ENCODE peak calls at places on chromosomes 5 and 9, in seven cellular contexts. F, V, A, W, Q, G and D are unnamed samples.

GRCh38 chr9:75186767-75187380 is 98.6 kb downstream of the OSTF1 start:
- DNase-seq in W (no peak), G (peak), V (no peak), Q (no peak), A (peak), F (peak), D (peak)

GRCh38 chr9:135305546-135306180 is 173.9 kb upstream of the PPP1R26 start:
- DNase-seq in V (no peak), W (no peak), G (no peak), A (no peak), F (no peak), Q (no peak), D (no peak)

GRCh38 chr5:145347026-145347616 is 488.0 kb downstream of the PRELID2 start:
- DNase-seq in W (no peak), G (peak), V (no peak), Q (no peak), A (peak), F (peak), D (no peak)

GRCh38 chr9:89879711-89880110 is 274.9 kb downstream of the GADD45G start:
- DNase-seq in F (no peak), V (no peak), Q (no peak), A (no peak), G (peak), W (peak), D (no peak)

GRCh38 chr5:97019435-97020117 is 83.7 kb downstream of the LNPEP start:
- DNase-seq in G (no peak), F (no peak), A (peak), V (no peak), Q (no peak), W (no peak), D (no peak)

GRCh38 chr9:70924905-70925547 is 196.4 kb downstream of the TRPM3 start:
- DNase-seq in G (peak), W (no peak), F (peak), A (peak), Q (peak), V (peak), D (peak)

GRCh38 chr5:88660326-88660946 is 222.5 kb downstream of the MEF2C start:
- DNase-seq in Q (no peak), A (peak), F (peak), G (no peak), W (no peak), V (no peak), D (no peak)

GRCh38 chr9:129763235-129763917 is 10.5 kb upstream of the PTGES start:
- DNase-seq in Q (peak), F (no peak), A (no peak), G (peak), V (no peak), W (peak), D (no peak)

GRCh38 chr5:93579561-93580386 is 1.2 kb downstream of the NR2F1-AS1 start:
- DNase-seq in G (peak), V (no peak), F (no peak), W (peak), Q (no peak), A (peak), D (no peak)

GRCh38 chr5:179618923-179619554 is 4.4 kb downstream of the HNRNPH1 start:
- DNase-seq in W (no peak), A (no peak), V (no peak), F (no peak), G (no peak), Q (no peak), D (no peak)

GRCh38 chr9:98806394-98807069 is 938 bp upstream of the GALNT12 start:
- DNase-seq in A (peak), F (no peak), W (no peak), Q (no peak), G (peak), V (no peak), D (no peak)

GRCh38 chr5:176489077-176489476 is 40.9 kb downstream of the FAF2 start:
- DNase-seq in Q (no peak), V (no peak), W (no peak), A (peak), F (no peak), G (no peak), D (no peak)

GRCh38 chr9:111516061-111516465 is 8.9 kb upstream of the ZNF483 start:
- DNase-seq in A (peak), F (peak), W (no peak), V (peak), G (no peak), Q (no peak), D (no peak)

GRCh38 chr5:146828385-146828784 is 50.2 kb downstream of the PPP2R2B start:
- DNase-seq in F (no peak), Q (no peak), W (no peak), G (no peak), V (no peak), A (no peak), D (no peak)

GRCh38 chr9:101585740-101586139 is 9.0 kb downstream of the PPP3R2 start:
- DNase-seq in Q (no peak), F (no peak), W (no peak), G (no peak), A (no peak), V (no peak), D (no peak)

GRCh38 chr5:55218966-55219365 is 8.1 kb downstream of the MCIDAS start:
- DNase-seq in W (no peak), F (no peak), A (peak), V (no peak), G (no peak), Q (peak), D (no peak)

GRCh38 chr5:170297589-170298462 is at the start of gene LCP2:
- DNase-seq in A (no peak), Q (no peak), G (no peak), F (peak), W (no peak), V (peak), D (peak)

GRCh38 chr5:175444060-175444904 is at the start of gene DRD1:
- DNase-seq in G (peak), V (peak), Q (peak), W (no peak), F (peak), A (peak), D (peak)

GRCh38 chr5:116025831-116026230 is 6.4 kb upstream of the ARL14EPL start:
- DNase-seq in G (no peak), A (no peak), F (no peak), V (no peak), Q (no peak), W (no peak), D (no peak)

GRCh38 chr5:116023619-116024018 is 8.7 kb upstream of the ARL14EPL start:
- DNase-seq in G (no peak), A (no peak), V (no peak), F (no peak), Q (no peak), W (no peak), D (no peak)
- TF ChIP-seq CTCF in G (peak), A (peak), V (no peak), F (no peak), Q (no peak), W (no peak), D (no peak)

DNA sequence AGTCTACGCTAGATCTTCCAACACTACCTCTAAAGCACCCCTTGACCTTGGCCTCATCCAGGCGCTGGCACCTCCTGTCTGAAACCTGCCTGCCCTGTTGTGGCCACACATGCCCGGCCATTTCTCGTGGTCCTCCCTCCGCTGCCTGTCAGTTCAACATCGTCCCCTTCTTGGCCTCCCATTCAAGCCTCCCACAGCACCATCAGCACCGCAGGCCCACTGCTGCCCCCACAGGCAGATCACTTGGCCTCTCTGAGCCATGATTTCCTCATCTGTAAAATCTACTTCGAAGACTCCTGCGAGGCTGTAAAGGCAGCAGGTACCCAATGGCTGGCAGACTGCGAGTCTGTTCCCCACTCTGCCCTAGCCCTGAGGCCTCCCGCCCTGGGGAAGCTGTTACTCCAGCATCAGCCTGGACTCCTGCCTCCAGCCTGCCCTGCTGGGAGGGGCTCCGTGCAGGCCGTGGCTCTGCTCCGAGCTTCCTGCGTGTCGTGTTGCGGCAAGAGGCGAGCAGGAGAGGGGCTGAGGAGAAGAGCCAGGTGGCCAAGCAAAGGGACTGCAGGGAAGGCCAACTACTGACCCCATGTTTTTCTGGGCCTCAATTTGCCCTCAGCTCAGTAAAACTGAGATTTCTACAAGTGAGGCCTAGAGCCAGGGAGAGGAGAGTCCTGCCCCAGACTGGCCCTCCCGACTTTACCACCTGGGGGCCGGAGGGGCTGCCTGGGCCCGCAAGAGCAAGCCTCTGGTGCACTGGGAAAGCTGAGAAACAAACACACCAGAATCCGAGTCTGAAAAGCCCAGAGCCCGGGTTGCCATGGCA is 70.5 kb upstream of the LRRTM2 start:
- DNase-seq in G (no peak), W (no peak), V (no peak), F (no peak), Q (no peak), A (no peak), D (no peak)
- TF ChIP-seq CTCF in G (no peak), W (no peak), V (no peak), F (no peak), Q (no peak), A (no peak), D (no peak)

GRCh38 chr5:141032626-141033025 is 18.5 kb upstream of the PCDHB1 start:
- DNase-seq in W (no peak), F (no peak), V (no peak), A (no peak), Q (no peak), G (no peak), D (no peak)
- TF ChIP-seq CTCF in W (no peak), F (no peak), V (no peak), A (no peak), Q (no peak), G (no peak), D (no peak)

GRCh38 chr5:140116716-140117115 is 2.8 kb downstream of the PURA start:
- DNase-seq in W (no peak), A (no peak), Q (no peak), F (no peak), V (no peak), G (no peak), D (no peak)
- TF ChIP-seq CTCF in W (no peak), A (peak), Q (no peak), F (no peak), V (no peak), G (no peak), D (no peak)

DNA sequence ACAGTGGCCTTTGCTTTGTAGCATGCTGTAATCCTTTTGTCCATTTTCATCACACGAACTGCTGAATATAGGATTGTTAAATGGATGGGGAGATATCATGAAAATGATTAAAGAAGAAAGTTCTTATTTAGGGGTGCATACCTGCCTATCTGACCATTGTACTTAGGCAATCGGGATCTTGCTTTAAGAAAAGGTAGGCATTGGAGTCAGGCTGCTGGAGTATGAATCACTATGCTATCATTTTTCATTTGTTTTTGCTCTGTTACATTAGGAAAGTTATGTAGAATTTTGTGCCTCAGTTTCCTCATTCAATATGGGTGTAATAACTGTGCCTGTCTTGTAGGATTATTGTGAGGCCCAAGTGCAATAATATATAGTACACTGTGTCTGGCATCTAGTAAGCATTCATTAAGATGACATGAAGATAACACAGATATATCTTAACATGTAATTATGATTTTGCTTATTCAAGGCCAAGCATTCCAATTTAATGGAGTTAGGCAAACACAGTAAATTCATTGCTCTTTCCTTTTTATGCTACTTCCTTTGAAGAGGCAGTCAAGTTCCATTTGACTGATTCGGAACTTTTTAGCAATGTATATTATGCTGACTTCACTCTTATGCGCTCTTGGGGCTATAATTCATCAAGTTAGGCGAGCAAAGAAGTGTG is 109.8 kb upstream of the CDKN2B start:
- DNase-seq in V (no peak), F (no peak), Q (no peak), G (no peak), A (peak), W (no peak), D (no peak)
- TF ChIP-seq CTCF in V (no peak), F (no peak), Q (no peak), G (no peak), A (no peak), W (no peak), D (no peak)

DNA sequence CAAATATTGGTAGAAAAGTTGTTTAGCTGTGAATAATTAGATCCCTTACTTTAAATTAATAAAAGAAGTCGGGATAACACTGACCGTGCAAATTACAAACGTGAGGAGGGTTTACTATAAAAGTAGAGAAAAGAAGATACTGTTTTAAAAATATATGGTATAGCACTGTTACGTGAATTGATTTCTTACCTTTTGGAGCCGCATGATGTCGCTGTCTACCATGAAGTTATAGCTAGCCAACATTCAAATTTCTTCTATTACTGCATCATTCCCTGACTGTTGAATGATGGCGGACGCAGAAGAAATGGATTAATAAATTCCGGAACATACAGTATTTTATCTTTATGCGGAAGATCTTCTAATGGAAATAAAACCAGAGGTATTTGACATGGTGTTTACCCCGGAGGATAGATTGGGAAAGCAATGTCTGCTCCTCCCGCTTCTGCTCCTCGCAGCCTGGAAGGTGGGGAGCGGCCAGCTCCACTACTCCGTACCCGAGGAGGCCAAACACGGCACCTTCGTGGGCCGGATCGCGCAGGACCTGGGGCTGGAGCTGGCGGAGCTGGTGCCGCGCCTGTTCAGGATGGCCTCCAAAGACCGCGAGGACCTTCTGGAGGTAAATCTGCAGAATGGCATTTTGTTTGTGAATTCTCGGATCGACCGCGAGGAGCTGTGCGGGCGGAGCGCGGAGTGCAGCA is at the start of gene PCDHA6:
- DNase-seq in A (no peak), V (no peak), Q (no peak), W (no peak), F (no peak), G (no peak), D (no peak)
- TF ChIP-seq CTCF in A (peak), V (no peak), Q (no peak), W (no peak), F (no peak), G (no peak), D (no peak)

GRCh38 chr9:14445946-14446345 is 132.0 kb upstream of the NFIB start:
- DNase-seq in A (no peak), Q (no peak), F (no peak), G (no peak), V (no peak), W (no peak), D (no peak)

GRCh38 chr9:14439555-14439954 is 125.6 kb upstream of the NFIB start:
- DNase-seq in G (no peak), W (no peak), Q (no peak), V (no peak), A (no peak), F (no peak), D (no peak)

GRCh38 chr9:14438232-14438966 is 124.5 kb upstream of the NFIB start:
- DNase-seq in F (no peak), G (no peak), W (no peak), V (no peak), A (no peak), Q (no peak), D (no peak)

GRCh38 chr9:14440062-14440461 is 126.1 kb upstream of the NFIB start:
- DNase-seq in G (no peak), F (no peak), W (no peak), A (no peak), V (no peak), Q (no peak), D (no peak)

GRCh38 chr9:14441976-14442651 is 128.2 kb upstream of the NFIB start:
- DNase-seq in G (no peak), Q (no peak), F (no peak), A (peak), V (no peak), W (no peak), D (no peak)
- TF ChIP-seq CTCF in G (no peak), Q (no peak), F (no peak), A (peak), V (peak), W (no peak), D (no peak)